ENCODE peak calls at places on chromosomes 1 and 21, in seven cellular contexts. C is GM23338, O is HCT116, T is PC-9, M is PC-3, F is hepatocyte, W is GM23248. Q is an unnamed sample. For H3K27me3 and H3K9me2, the result is how much of the 10 kb centered on the place peaks cover.

GRCh38 chr21:41250519-41250918 is 66.1 kb upstream of the FAM3B start:
- DNase-seq in W (peak), O (no peak), C (no peak), M (peak), T (no peak), F (no peak), Q (no peak)

GRCh38 chr1:230809205-230809990 is 58.9 kb downstream of the C1orf198 start:
- DNase-seq in F (no peak), W (no peak), C (no peak), M (no peak), T (no peak), O (no peak), Q (no peak)

GRCh38 chr1:8736927-8737326 is 80.5 kb downstream of the RERE start:
- DNase-seq in W (no peak), C (no peak), F (no peak), T (no peak), M (no peak), O (no peak), Q (no peak)

GRCh38 chr1:94805912-94806311 is 14.2 kb upstream of the SLC44A3 start:
- DNase-seq in O (peak), M (peak), T (peak), C (peak), W (peak), F (peak), Q (peak)

GRCh38 chr1:70043806-70044205 is 161.6 kb downstream of the LRRC40 start:
- DNase-seq in M (peak), O (no peak), F (peak), T (no peak), C (peak), W (peak), Q (no peak)

GRCh38 chr1:201065686-201066085 is 42.2 kb upstream of the KIF21B start:
- DNase-seq in W (no peak), M (no peak), F (no peak), C (no peak), O (no peak), T (no peak), Q (no peak)

GRCh38 chr1:203104789-203105188 is 19.0 kb upstream of the MYOG start:
- DNase-seq in O (no peak), W (no peak), T (no peak), M (no peak), F (no peak), C (no peak), Q (no peak)

GRCh38 chr1:235910357-235911299 is 43.9 kb upstream of the LYST start:
- DNase-seq in M (peak), F (peak), C (peak), T (peak), W (peak), O (peak), Q (no peak)

GRCh38 chr1:212567676-212568075 is 40.9 kb upstream of the ATF3 start:
- DNase-seq in C (no peak), T (no peak), W (no peak), F (no peak), O (no peak), M (no peak), Q (no peak)

GRCh38 chr1:14970115-14970798 is 183.3 kb upstream of the TMEM51 start:
- DNase-seq in M (peak), W (peak), O (peak), F (peak), T (no peak), C (peak), Q (no peak)

GRCh38 chr1:168321945-168322344 is 41.3 kb downstream of the TBX19 start:
- DNase-seq in M (peak), C (no peak), O (peak), F (peak), T (peak), W (peak), Q (peak)

GRCh38 chr1:1627842-1628655 is 3.9 kb upstream of the MMP23B start:
- DNase-seq in W (no peak), T (no peak), M (no peak), F (peak), C (peak), O (peak), Q (no peak)

GRCh38 chr1:149962039-149962647 is 25.5 kb upstream of the MTMR11 start:
- DNase-seq in F (peak), O (peak), T (peak), W (peak), C (peak), M (peak), Q (peak)

GRCh38 chr1:41330588-41331545 is 30.4 kb upstream of the FOXO6 start:
- DNase-seq in C (peak), W (no peak), O (peak), M (no peak), F (no peak), T (no peak), Q (no peak)

GRCh38 chr1:217089239-217090014 is 366.2 kb upstream of the ESRRG start:
- DNase-seq in T (no peak), W (peak), C (peak), M (peak), O (no peak), F (peak), Q (peak)

GRCh38 chr21:42161957-42162681 is 56.8 kb upstream of the ABCG1 start:
- DNase-seq in O (no peak), C (peak), M (peak), W (no peak), F (peak), T (no peak), Q (no peak)

GRCh38 chr1:99327357-99327756 is 63.1 kb downstream of the PLPPR4 start:
- DNase-seq in F (peak), C (peak), T (peak), O (no peak), W (no peak), M (peak), Q (no peak)

GRCh38 chr1:239387304-239388231 is 1.2 kb downstream of the CHRM3 start:
- DNase-seq in C (peak), F (peak), W (no peak), O (no peak), T (no peak), M (peak), Q (peak)

GRCh38 chr1:193533883-193534282 is 347.5 kb upstream of the B3GALT2 start:
- DNase-seq in F (no peak), C (no peak), W (no peak), O (no peak), M (no peak), T (no peak), Q (no peak)

GRCh38 chr1:179953974-179954493 is 576 bp upstream of the CEP350 start:
- DNase-seq in C (peak), F (peak), T (no peak), W (peak), M (no peak), O (no peak), Q (peak)

GRCh38 chr21:41845310-41846032 is 33.7 kb downstream of the PRDM15 start:
- DNase-seq in O (no peak), F (no peak), M (no peak), T (no peak), W (peak), C (no peak), Q (no peak)

GRCh38 chr1:19336543-19336942 is 24.4 kb downstream of the SLC66A1 start:
- DNase-seq in F (peak), T (no peak), O (no peak), C (no peak), M (peak), W (peak), Q (no peak)

GRCh38 chr1:150764617-150765090 is 924 bp downstream of the CTSS start:
- DNase-seq in O (no peak), M (peak), W (peak), C (no peak), F (peak), T (peak), Q (no peak)

GRCh38 chr1:109821221-109821669 is 57.5 kb upstream of the EPS8L3 start:
- DNase-seq in O (no peak), C (no peak), W (peak), F (peak), T (peak), M (peak), Q (no peak)

GRCh38 chr1:228935855-228936727 is 200.8 kb downstream of the RHOU start:
- DNase-seq in T (no peak), M (no peak), C (no peak), F (peak), W (no peak), O (no peak), Q (no peak)

GRCh38 chr21:45787371-45787770 is 143.8 kb downstream of the PCBP3 start:
- DNase-seq in M (no peak), F (peak), W (no peak), C (no peak), O (no peak), T (no peak), Q (no peak)

GRCh38 chr1:226871047-226871365 is 590 bp downstream of the PSEN2 start:
- DNase-seq in F (no peak), T (no peak), C (peak), M (no peak), W (no peak), O (no peak), Q (no peak)
- TF ChIP-seq EZH2 in F (no peak), T (no peak), C (no peak), M (no peak), W (no peak), O (no peak), Q (no peak)

GRCh38 chr1:207462535-207462934 is 8.4 kb downstream of the CR2 start:
- DNase-seq in O (no peak), C (no peak), T (no peak), W (no peak), F (no peak), M (no peak), Q (no peak)
- H3K27me3 ChIP-seq in O (under half), C (under half), T (under half), W (under half), F (under half), M (half or more), Q (under half)

DNA sequence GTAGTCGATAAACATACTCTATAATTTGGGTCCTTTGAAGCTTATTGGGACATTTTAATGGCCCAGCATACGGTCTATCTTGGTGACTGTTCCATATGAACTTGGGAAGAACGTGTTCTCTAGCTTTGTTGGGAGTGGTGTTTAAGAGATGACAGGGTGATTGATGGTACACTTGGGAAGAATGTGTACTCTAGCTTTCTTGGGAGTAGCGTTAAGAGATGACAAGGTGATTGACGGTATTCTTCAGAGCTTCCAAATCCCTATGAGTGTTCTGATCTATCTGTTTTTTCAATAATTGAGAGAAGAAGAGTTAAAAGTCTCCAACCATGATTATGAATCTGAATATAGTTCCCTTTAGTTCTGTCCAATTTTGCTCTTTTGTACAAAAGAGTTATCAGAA is 9.4 kb downstream of the NPHP4 start:
- DNase-seq in O (no peak), C (no peak), T (no peak), F (no peak), W (no peak), M (no peak), Q (no peak)
- H3K9me2 ChIP-seq in O (under half), C (under half), T (under half), F (under half), W (under half), M (under half), Q (under half)

GRCh38 chr1:156655904-156656516 is 14.1 kb downstream of the BCAN start:
- DNase-seq in C (no peak), F (no peak), W (no peak), O (no peak), M (no peak), T (no peak), Q (no peak)

GRCh38 chr1:156658496-156658895 is 16.6 kb downstream of the BCAN start:
- DNase-seq in W (no peak), C (no peak), F (no peak), T (no peak), O (no peak), M (no peak), Q (no peak)

GRCh38 chr1:156657971-156658319 is 16.0 kb downstream of the BCAN start:
- DNase-seq in M (no peak), T (no peak), O (no peak), C (no peak), W (no peak), F (no peak), Q (peak)

GRCh38 chr1:156656779-156657160 is 14.9 kb downstream of the BCAN start:
- DNase-seq in W (peak), M (no peak), C (peak), O (no peak), F (peak), T (no peak), Q (no peak)

GRCh38 chr1:156657161-156657970 is 15.4 kb downstream of the BCAN start:
- DNase-seq in W (peak), T (no peak), F (peak), M (peak), C (peak), O (no peak), Q (peak)
- TF ChIP-seq EZH2 in W (peak), T (no peak), F (peak), M (no peak), C (peak), O (no peak), Q (no peak)

DNA sequence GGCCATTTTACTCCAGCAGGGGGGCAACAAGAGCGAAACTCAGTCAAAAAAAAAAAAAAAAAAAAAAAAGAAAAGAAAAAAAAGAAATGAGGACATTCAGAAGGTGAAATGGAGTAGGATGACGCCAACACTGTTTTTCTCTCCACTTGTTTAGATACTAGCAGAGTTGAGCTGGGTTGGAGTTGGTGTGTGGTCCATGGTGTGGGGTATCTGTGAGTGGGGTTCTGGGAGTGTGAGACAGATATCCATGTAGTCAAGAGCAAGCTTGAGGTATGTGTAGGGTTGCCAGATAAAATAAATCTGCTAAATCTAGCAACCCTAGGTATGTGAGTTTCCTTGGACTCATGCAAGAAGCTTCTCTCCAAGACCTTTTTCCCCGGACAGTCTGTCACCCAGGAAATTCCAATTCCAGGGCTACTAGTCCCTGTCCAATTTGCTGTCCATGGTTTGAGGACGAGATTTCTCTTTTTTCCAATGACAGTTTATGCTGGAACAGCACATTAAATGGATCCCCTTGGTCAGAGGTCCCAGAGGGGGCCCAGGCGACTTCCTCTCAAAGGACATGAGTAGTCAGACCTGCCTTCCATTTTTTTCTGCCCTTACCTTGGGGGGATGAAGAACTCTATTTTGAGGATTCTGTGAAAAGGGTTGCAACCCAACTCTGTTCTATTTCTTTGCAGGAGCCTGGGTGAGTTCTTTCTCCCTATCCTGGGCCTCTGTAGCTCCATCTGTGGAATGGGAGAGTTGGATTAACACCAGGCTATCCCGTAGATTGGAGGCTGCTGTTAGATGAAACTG is 2.1 kb upstream of the FOXD2 start:
- DNase-seq in C (no peak), F (no peak), T (no peak), O (no peak), M (no peak), W (no peak), Q (no peak)
- H3K27me3 ChIP-seq in C (half or more), F (half or more), T (under half), O (under half), M (under half), W (under half), Q (under half)

DNA sequence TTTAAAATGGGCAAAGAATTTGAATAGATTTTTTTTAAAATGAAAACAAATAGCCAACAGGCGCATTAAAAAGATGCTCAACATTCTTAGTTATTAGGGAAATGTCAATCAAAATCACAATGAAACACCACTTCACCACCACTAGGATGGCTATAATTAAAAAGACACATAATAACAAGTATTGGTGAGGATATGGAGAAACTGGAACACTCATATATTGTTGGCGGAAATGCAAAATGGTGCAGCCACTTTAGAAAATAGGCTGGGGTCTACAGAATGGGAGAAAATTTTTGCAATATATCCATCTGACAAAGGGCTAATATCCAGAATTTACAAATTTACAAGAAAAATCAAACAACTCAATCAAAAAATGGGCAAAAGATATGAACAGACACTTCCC is 107.8 kb upstream of the FOXD3 start:
- DNase-seq in C (no peak), O (no peak), T (no peak), M (no peak), F (no peak), W (no peak), Q (no peak)
- H3K9me2 ChIP-seq in C (under half), O (under half), T (under half), M (under half), F (under half), W (under half), Q (under half)

GRCh38 chr1:27634982-27635362 is at the start of gene FGR:
- DNase-seq in M (no peak), T (no peak), W (no peak), O (no peak), C (peak), F (no peak), Q (no peak)
- TF ChIP-seq EZH2 in M (no peak), T (no peak), W (no peak), O (no peak), C (no peak), F (no peak), Q (no peak)

GRCh38 chr1:25623731-25624130 is 7.1 kb downstream of the MAN1C1 start:
- DNase-seq in W (no peak), M (no peak), F (no peak), O (no peak), T (no peak), C (no peak), Q (no peak)
- H3K27me3 ChIP-seq in W (under half), M (under half), F (under half), O (under half), T (under half), C (under half), Q (under half)

GRCh38 chr1:92713939-92714338 is 71.0 kb downstream of the EVI5 start:
- DNase-seq in W (no peak), O (no peak), T (no peak), M (no peak), C (no peak), F (no peak), Q (no peak)
- H3K9me2 ChIP-seq in W (under half), O (under half), T (under half), M (under half), C (under half), F (under half), Q (under half)

GRCh38 chr1:100661176-100661575 is 58.4 kb upstream of the VCAM1 start:
- DNase-seq in F (no peak), W (no peak), C (no peak), O (no peak), M (no peak), T (peak), Q (no peak)
- TF ChIP-seq EZH2 in F (no peak), W (no peak), C (no peak), O (no peak), M (no peak), T (no peak), Q (no peak)

Q was measured in MM.1S.